ENCODE peak calls at places on chromosomes 13 and 19, in five cellular contexts. One of them, this sample, is unnamed.

GRCh38 chr19:56403261-56403660 is 871 bp upstream of the ZNF583 start:
- ATAC-seq in right lobe of liver: no peak
- ATAC-seq in GM23338: no peak
- ATAC-seq in psoas muscle: no peak
- ATAC-seq in upper lobe of left lung: no peak
- ATAC-seq in this sample: no peak

GRCh38 chr19:35208121-35208520 is 20.4 kb downstream of the FAM187B start:
- ATAC-seq in psoas muscle: no peak
- ATAC-seq in GM23338: no peak
- ATAC-seq in right lobe of liver: no peak
- ATAC-seq in upper lobe of left lung: no peak
- ATAC-seq in this sample: no peak

GRCh38 chr19:15283141-15283885 is 49.0 kb downstream of the BRD4 start:
- ATAC-seq in right lobe of liver: no peak
- ATAC-seq in upper lobe of left lung: peak; percentile 62
- ATAC-seq in psoas muscle: peak; percentile 67
- ATAC-seq in GM23338: no peak
- ATAC-seq in this sample: peak; percentile 40

GRCh38 chr13:20796791-20797513 is 23.2 kb upstream of the EEF1AKMT1 start:
- ATAC-seq in GM23338: no peak
- ATAC-seq in upper lobe of left lung: no peak
- ATAC-seq in right lobe of liver: no peak
- ATAC-seq in psoas muscle: no peak
- ATAC-seq in this sample: no peak

GRCh38 chr13:113610266-113610665 is 25.7 kb downstream of the TFDP1 start:
- ATAC-seq in upper lobe of left lung: no peak
- ATAC-seq in GM23338: no peak
- ATAC-seq in psoas muscle: no peak
- ATAC-seq in right lobe of liver: no peak
- ATAC-seq in this sample: no peak

GRCh38 chr19:49954092-49954825 is 6.7 kb downstream of the SIGLEC11 start:
- ATAC-seq in GM23338: peak; percentile 33
- ATAC-seq in right lobe of liver: peak; percentile 62
- ATAC-seq in upper lobe of left lung: peak; percentile 58
- ATAC-seq in psoas muscle: no peak
- ATAC-seq in this sample: no peak

GRCh38 chr13:27971236-27971645 is 2.1 kb upstream of the CDX2 start:
- ATAC-seq in psoas muscle: no peak
- ATAC-seq in GM23338: peak; percentile 26
- ATAC-seq in right lobe of liver: no peak
- ATAC-seq in upper lobe of left lung: no peak
- ATAC-seq in this sample: no peak

GRCh38 chr19:51101171-51101865 is 6.9 kb downstream of the CTU1 start:
- ATAC-seq in right lobe of liver: no peak
- ATAC-seq in upper lobe of left lung: no peak
- ATAC-seq in GM23338: no peak
- ATAC-seq in psoas muscle: no peak
- ATAC-seq in this sample: no peak

GRCh38 chr19:51702103-51702753 is 9.1 kb downstream of the SPACA6 start:
- ATAC-seq in GM23338: peak; percentile 58
- ATAC-seq in psoas muscle: peak; percentile 15
- ATAC-seq in upper lobe of left lung: peak; percentile 29
- ATAC-seq in right lobe of liver: peak; percentile 30
- ATAC-seq in this sample: peak; percentile 47

GRCh38 chr19:43433689-43434088 is 19.0 kb downstream of the TEX101 start:
- ATAC-seq in psoas muscle: no peak
- ATAC-seq in upper lobe of left lung: no peak
- ATAC-seq in GM23338: no peak
- ATAC-seq in right lobe of liver: no peak
- ATAC-seq in this sample: no peak

GRCh38 chr19:43754312-43754561 is 525 bp downstream of the SMG9 start:
- ATAC-seq in upper lobe of left lung: no peak
- ATAC-seq in psoas muscle: no peak
- ATAC-seq in GM23338: no peak
- ATAC-seq in right lobe of liver: no peak
- ATAC-seq in this sample: no peak

DNA sequence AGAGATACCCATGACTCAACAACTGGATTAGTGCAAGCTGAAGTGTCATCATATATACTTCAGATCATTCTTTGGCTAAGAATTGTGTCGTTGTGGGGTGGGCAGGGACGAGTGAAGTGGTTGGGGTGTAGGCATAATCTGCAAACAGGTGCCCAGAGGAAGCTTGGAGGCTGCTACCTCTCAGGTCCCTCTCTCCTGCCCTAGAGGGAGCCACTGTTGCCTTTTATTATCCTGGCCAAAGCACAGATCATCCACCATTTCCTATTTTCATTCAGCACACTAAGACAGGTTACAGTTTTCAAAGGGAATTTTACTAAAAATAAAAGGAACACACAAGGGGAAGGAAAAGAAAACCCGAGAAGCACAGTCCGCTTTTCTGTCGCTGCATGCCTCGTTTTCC is 126.6 kb downstream of the HS6ST3 start:
- ATAC-seq in upper lobe of left lung: no peak
- ATAC-seq in right lobe of liver: no peak
- ATAC-seq in GM23338: peak; percentile 76
- ATAC-seq in psoas muscle: no peak
- ATAC-seq in this sample: no peak
- TF ChIP-seq CTCF in upper lobe of left lung: no peak
- TF ChIP-seq CTCF in right lobe of liver: no peak
- TF ChIP-seq CTCF in GM23338: peak; percentile 44
- TF ChIP-seq CTCF in psoas muscle: no peak
- TF ChIP-seq CTCF in this sample: no peak

GRCh38 chr19:4350111-4350510 is 6.7 kb downstream of the MPND start:
- ATAC-seq in GM23338: no peak
- ATAC-seq in upper lobe of left lung: no peak
- ATAC-seq in psoas muscle: no peak
- ATAC-seq in right lobe of liver: no peak
- ATAC-seq in this sample: no peak
- H3K4me1 ChIP-seq in GM23338: no peaks in the 10 kb centered on the region
- H3K4me1 ChIP-seq in upper lobe of left lung: no peaks in the 10 kb centered on the region
- H3K4me1 ChIP-seq in psoas muscle: no peaks in the 10 kb centered on the region
- H3K4me1 ChIP-seq in right lobe of liver: peaks cover 13% of the 10 kb centered on the region
- H3K4me1 ChIP-seq in this sample: no peaks in the 10 kb centered on the region

DNA sequence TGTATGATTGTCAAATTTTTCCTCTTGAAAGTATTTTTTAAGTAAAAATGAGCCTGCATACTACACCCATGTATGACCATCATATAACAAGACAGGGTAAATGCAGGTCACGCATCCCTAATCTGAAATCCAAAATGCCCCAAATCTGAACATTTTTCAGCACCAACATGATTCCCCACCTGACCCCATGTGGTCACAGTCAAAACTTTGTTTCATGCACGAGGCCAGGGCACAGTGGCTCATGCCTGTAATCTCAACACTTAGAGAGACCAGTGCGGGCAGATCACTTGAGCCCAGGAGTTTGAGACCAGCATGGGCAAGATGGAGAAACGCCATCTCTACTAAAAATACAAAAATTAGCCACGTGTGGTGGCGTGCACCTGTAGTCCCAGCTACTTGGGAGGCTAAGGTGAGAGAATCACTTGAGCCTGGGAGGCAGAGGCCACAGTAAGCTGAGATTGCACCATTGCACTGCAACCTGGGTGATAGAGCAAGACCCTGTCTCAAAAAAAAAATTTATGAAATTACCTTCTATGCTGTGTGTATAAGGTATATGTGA is 63.7 kb upstream of the NPAS1 start:
- ATAC-seq in right lobe of liver: no peak
- ATAC-seq in psoas muscle: no peak
- ATAC-seq in upper lobe of left lung: no peak
- ATAC-seq in GM23338: no peak
- ATAC-seq in this sample: no peak
- TF ChIP-seq CTCF in right lobe of liver: no peak
- TF ChIP-seq CTCF in psoas muscle: no peak
- TF ChIP-seq CTCF in upper lobe of left lung: no peak
- TF ChIP-seq CTCF in GM23338: no peak
- TF ChIP-seq CTCF in this sample: no peak

GRCh38 chr13:40579535-40579934 is 86.9 kb downstream of the FOXO1 start:
- ATAC-seq in psoas muscle: no peak
- ATAC-seq in GM23338: peak; percentile 32
- ATAC-seq in upper lobe of left lung: peak; percentile 17
- ATAC-seq in right lobe of liver: no peak
- ATAC-seq in this sample: no peak
- H3K4me1 ChIP-seq in psoas muscle: peaks cover 68% of the 10 kb centered on the region
- H3K4me1 ChIP-seq in GM23338: peaks cover 64% of the 10 kb centered on the region
- H3K4me1 ChIP-seq in upper lobe of left lung: peaks cover 38% of the 10 kb centered on the region
- H3K4me1 ChIP-seq in right lobe of liver: peaks cover 26% of the 10 kb centered on the region
- H3K4me1 ChIP-seq in this sample: peaks cover 29% of the 10 kb centered on the region

GRCh38 chr19:41821003-41821735 is 23.3 kb downstream of the LYPD4 start:
- ATAC-seq in GM23338: peak; percentile 100
- ATAC-seq in right lobe of liver: peak; percentile 69
- ATAC-seq in upper lobe of left lung: peak; percentile 76
- ATAC-seq in psoas muscle: no peak
- ATAC-seq in this sample: no peak
- TF ChIP-seq CTCF in GM23338: peak; percentile 89
- TF ChIP-seq CTCF in right lobe of liver: peak; percentile 57
- TF ChIP-seq CTCF in upper lobe of left lung: peak; percentile 76
- TF ChIP-seq CTCF in psoas muscle: peak; percentile 20
- TF ChIP-seq CTCF in this sample: peak; percentile 14